ENCODE peak calls at places on chromosomes 7 and 10, in eight cellular contexts. V is brain microvascular endothelial cell, X is neural progenitor cell, P is cardiac fibroblast, B is AG10803, Y is AG04450, Q is uterus, R is hepatocyte. D is an unnamed sample.

GRCh38 chr7:81162234-81162633 is 243.4 kb upstream of the SEMA3C start:
- DNase-seq in V (no peak), X (no peak), P (no peak), B (no peak), Y (no peak), Q (no peak), R (no peak), D (no peak)

GRCh38 chr10:113541554-113541902 is 11.3 kb upstream of the HABP2 start:
- DNase-seq in V (no peak), X (no peak), P (no peak), B (no peak), Y (no peak), Q (no peak), R (no peak), D (no peak)

GRCh38 chr7:68587599-68587998 is 1010.7 kb upstream of the AUTS2 start:
- DNase-seq in V (no peak), X (no peak), P (no peak), B (no peak), Y (no peak), Q (no peak), R (no peak), D (no peak)

GRCh38 chr7:108526768-108527017 is 758 bp upstream of the PNPLA8 start:
- DNase-seq in V (no peak), X (no peak), P (no peak), B (no peak), Y (no peak), Q (no peak), R (no peak), D (no peak)

GRCh38 chr7:132243463-132243862 is 332.8 kb downstream of the PLXNA4 start:
- DNase-seq in V (no peak), X (no peak), P (no peak), B (peak; percentile 55), Y (no peak), Q (no peak), R (no peak), D (peak; percentile 39)

GRCh38 chr10:102055647-102056419 is at the start of gene ARMH3:
- DNase-seq in V (peak; percentile 96), X (peak; percentile 98), P (peak; percentile 98), B (peak; percentile 98), Y (peak; percentile 93), Q (peak; percentile 90), R (peak; percentile 97), D (peak; percentile 98)

GRCh38 chr7:106021211-106022067 is 58.4 kb downstream of the CDHR3 start:
- DNase-seq in V (no peak), X (no peak), P (no peak), B (no peak), Y (no peak), Q (no peak), R (no peak), D (no peak)

GRCh38 chr7:43040461-43040860 is 72.0 kb upstream of the HECW1 start:
- DNase-seq in V (no peak), X (no peak), P (no peak), B (no peak), Y (no peak), Q (no peak), R (no peak), D (no peak)

GRCh38 chr7:1899951-1900762 is 230.1 kb downstream of the ELFN1 start:
- DNase-seq in V (no peak), X (no peak), P (no peak), B (no peak), Y (no peak), Q (no peak), R (no peak), D (no peak)

GRCh38 chr7:89618269-89618668 is 536.0 kb upstream of the STEAP1 start:
- DNase-seq in V (no peak), X (no peak), P (no peak), B (no peak), Y (no peak), Q (no peak), R (no peak), D (no peak)

GRCh38 chr7:98034044-98035035 is 44.3 kb upstream of the OCM2 start:
- DNase-seq in V (no peak), X (no peak), P (no peak), B (no peak), Y (no peak), Q (no peak), R (no peak), D (no peak)

GRCh38 chr7:107051376-107051775 is 6.9 kb downstream of the PRKAR2B start:
- DNase-seq in V (no peak), X (no peak), P (no peak), B (peak; percentile 37), Y (no peak), Q (no peak), R (no peak), D (no peak)

DNA sequence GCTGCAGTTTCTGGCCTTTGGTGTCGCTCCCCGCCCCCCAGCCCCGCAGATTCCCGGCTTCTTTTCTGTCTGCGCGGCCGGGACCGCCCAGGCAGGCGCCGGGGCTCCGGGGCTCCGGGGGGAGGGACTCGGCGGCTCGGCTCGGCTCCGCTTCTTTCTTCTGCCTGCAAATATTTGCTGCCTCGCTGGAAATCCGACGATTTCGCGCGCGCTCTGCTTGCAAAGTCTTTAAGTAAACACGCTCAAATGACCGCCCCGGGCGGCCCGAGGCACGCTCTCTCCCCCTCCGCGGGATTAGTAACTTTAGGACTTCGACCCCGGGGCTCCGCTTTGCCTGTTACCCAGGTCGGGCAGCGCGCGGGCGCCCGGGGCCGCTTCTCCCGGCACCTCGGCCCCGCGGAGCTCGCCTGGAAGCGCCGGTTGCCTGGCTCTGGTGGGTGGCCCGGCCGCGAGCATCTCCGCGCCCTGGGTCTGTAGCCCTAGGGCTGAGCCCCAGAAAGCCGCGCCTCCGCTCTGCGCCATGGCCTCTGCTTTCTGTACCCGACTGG is 3.9 kb upstream of the GATA3 start:
- DNase-seq in V (no peak), X (peak; percentile 87), P (peak; percentile 46), B (no peak), Y (no peak), Q (no peak), R (peak; percentile 86), D (peak; percentile 34)
- H3K4me3 ChIP-seq in V (no peak overlapping the region), X (peak overlapping the region; percentile 44), P (peak overlapping the region; percentile 34), B (peak overlapping the region; percentile 17), Y (peak overlapping the region; percentile 10), Q (peak overlapping the region; percentile 22), R (peak overlapping the region; percentile 75), D (peak overlapping the region; percentile 45)

GRCh38 chr7:26278769-26279168 is 12.9 kb upstream of the SNX10 start:
- DNase-seq in V (no peak), X (no peak), P (peak; percentile 7), B (no peak), Y (no peak), Q (no peak), R (no peak), D (peak; percentile 2)
- TF ChIP-seq CTCF in V (peak; percentile 11), X (no peak), P (no peak), B (no peak), Y (no peak), Q (peak; percentile 21), R (peak; percentile 34), D (peak; percentile 11)

GRCh38 chr10:18333616-18334015 is 193.4 kb downstream of the CACNB2 start:
- DNase-seq in V (no peak), X (no peak), P (no peak), B (peak; percentile 22), Y (no peak), Q (no peak), R (no peak), D (no peak)
- H3K4me3 ChIP-seq in V (no peak overlapping the region), X (no peak overlapping the region), P (no peak overlapping the region), B (no peak overlapping the region), Y (no peak overlapping the region), Q (no peak overlapping the region), R (no peak overlapping the region), D (no peak overlapping the region)

GRCh38 chr10:54402576-54402975 is 398.5 kb downstream of the PCDH15 start:
- DNase-seq in V (no peak), X (peak; percentile 42), P (peak; percentile 19), B (no peak), Y (no peak), Q (no peak), R (peak; percentile 39), D (no peak)
- TF ChIP-seq CTCF in V (peak; percentile 40), X (peak; percentile 73), P (no peak), B (no peak), Y (peak; percentile 37), Q (no peak), R (peak; percentile 75), D (no peak)

GRCh38 chr7:131111081-131111576 is 216.5 kb upstream of the MKLN1 start:
- DNase-seq in V (peak; percentile 88), X (peak; percentile 39), P (peak; percentile 94), B (peak; percentile 91), Y (no peak), Q (no peak), R (no peak), D (peak; percentile 92)

GRCh38 chr7:131109757-131110293 is 217.9 kb upstream of the MKLN1 start:
- DNase-seq in V (peak; percentile 70), X (peak; percentile 89), P (peak; percentile 95), B (peak; percentile 94), Y (no peak), Q (peak; percentile 69), R (peak; percentile 87), D (peak; percentile 87)

GRCh38 chr7:131111792-131112191 is 215.9 kb upstream of the MKLN1 start:
- DNase-seq in V (no peak), X (no peak), P (no peak), B (no peak), Y (no peak), Q (no peak), R (no peak), D (no peak)

GRCh38 chr7:131109011-131109756 is 218.5 kb upstream of the MKLN1 start:
- DNase-seq in V (no peak), X (no peak), P (peak; percentile 76), B (peak; percentile 68), Y (no peak), Q (no peak), R (no peak), D (peak; percentile 67)

GRCh38 chr7:131110294-131111080 is 217.2 kb upstream of the MKLN1 start:
- DNase-seq in V (peak; percentile 56), X (peak; percentile 13), P (peak; percentile 76), B (peak; percentile 66), Y (no peak), Q (peak; percentile 43), R (no peak), D (peak; percentile 73)
- H3K4me3 ChIP-seq in V (peak overlapping the region; percentile 71), X (peak overlapping the region; percentile 65), P (peak overlapping the region; percentile 71), B (peak overlapping the region; percentile 80), Y (peak overlapping the region; percentile 72), Q (peak overlapping the region; percentile 98), R (peak overlapping the region; percentile 9), D (peak overlapping the region; percentile 98)

D was measured in fibroblast of the aortic adventitia.